ENCODE peak calls at places on chromosomes 3 and 15, in seven cellular contexts. B is astrocyte of the cerebellum; M is left ventricle myocardium inferior; X is CD8-positive, alpha-beta T cell; J is GM12864; N is hepatocyte; S is osteocyte. K is an unnamed sample.
A peak's percentile ranks its signal among the peaks of the same experiment; 100 is the strongest.

GRCh38 chr3:120163816-120164215 is 69.6 kb upstream of the GSK3B start:
- DNase-seq in B (no peak), M (no peak), X (no peak), J (no peak), N (peak; percentile 23), S (no peak), K (no peak)

GRCh38 chr15:67941643-67942315 is 101.9 kb upstream of the RNU6-1 start:
- DNase-seq in B (no peak), M (no peak), X (no peak), J (no peak), N (peak; percentile 74), S (no peak), K (no peak)

GRCh38 chr3:46405301-46406079 is 1.4 kb downstream of the CCR5AS start:
- DNase-seq in B (no peak), M (no peak), X (no peak), J (no peak), N (peak; percentile 71), S (no peak), K (no peak)

GRCh38 chr3:176987901-176988300 is 209.4 kb downstream of the TBL1XR1 start:
- DNase-seq in B (no peak), M (no peak), X (no peak), J (no peak), N (no peak), S (no peak), K (no peak)

GRCh38 chr3:162196964-162197363 is 700.4 kb downstream of the OTOL1 start:
- DNase-seq in B (no peak), M (no peak), X (no peak), J (no peak), N (no peak), S (no peak), K (no peak)

GRCh38 chr3:141239551-141240281 is 8.1 kb downstream of the PXYLP1 start:
- DNase-seq in B (no peak), M (no peak), X (no peak), J (no peak), N (no peak), S (peak; percentile 25), K (no peak)

GRCh38 chr3:184455991-184456390 is 76.1 kb downstream of the CHRD start:
- DNase-seq in B (no peak), M (no peak), X (no peak), J (no peak), N (no peak), S (no peak), K (no peak)

GRCh38 chr3:50154840-50155490 is at the start of gene SEMA3F:
- DNase-seq in B (no peak), M (peak; percentile 63), X (peak; percentile 46), J (peak; percentile 15), N (peak; percentile 87), S (no peak), K (no peak)

DNA sequence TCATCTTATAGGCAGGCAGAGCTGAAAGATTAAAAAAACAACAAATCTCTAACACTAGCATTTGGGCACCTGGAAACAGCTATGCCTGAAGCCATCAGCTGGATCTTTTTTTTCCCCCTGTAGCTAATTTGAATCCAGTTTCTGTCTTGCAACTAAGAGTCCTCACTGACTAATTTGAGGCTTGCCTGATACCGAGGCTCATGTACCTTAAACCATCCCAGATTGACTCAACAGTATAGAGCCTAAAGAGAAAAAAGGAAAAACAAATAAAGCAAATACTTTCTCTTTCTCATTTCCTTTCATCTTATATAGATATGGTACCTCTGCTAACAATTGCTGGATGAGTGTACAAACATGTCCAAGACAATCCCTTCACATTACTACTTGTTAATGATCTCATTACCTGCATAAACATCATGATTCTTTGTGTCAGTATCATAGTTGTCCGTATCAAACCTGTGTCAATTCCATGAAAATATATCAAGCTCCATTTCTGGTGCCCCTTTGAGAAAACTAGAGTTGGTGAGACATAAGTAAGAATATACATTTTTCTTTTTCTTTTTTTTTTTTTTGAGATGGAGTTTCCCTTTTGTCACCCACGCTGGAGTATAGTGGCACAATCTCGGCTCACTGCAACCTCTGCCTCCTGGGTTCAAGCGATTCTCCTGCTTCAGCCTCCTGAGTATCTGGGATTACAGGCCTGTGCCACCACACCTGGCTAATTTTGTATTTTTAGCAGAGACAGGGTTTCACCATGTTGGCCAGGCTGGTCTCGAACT is 43.1 kb downstream of the BHLHE40 start:
- DNase-seq in B (no peak), M (no peak), X (no peak), J (no peak), N (no peak), S (no peak), K (no peak)
- TF ChIP-seq CTCF in B (no peak), M (no peak), X (no peak), J (no peak), N (no peak), S (no peak), K (no peak)

GRCh38 chr3:12830785-12831581 is 10.4 kb downstream of the RPL32 start:
- DNase-seq in B (no peak), M (no peak), X (no peak), J (no peak), N (no peak), S (no peak), K (no peak)
- TF ChIP-seq CTCF in B (peak; percentile 9), M (peak; percentile 14), X (no peak), J (peak; percentile 32), N (no peak), S (peak; percentile 9), K (peak; percentile 2)

GRCh38 chr3:133464573-133464972 is 64.7 kb downstream of the BFSP2 start:
- DNase-seq in B (peak; percentile 42), M (no peak), X (no peak), J (no peak), N (no peak), S (no peak), K (no peak)
- TF ChIP-seq CTCF in B (peak; percentile 35), M (peak; percentile 40), X (no peak), J (no peak), N (no peak), S (peak; percentile 58), K (peak; percentile 52)

GRCh38 chr15:76313731-76314130 is 2.5 kb upstream of the ETFA start:
- DNase-seq in B (no peak), M (no peak), X (no peak), J (no peak), N (no peak), S (peak; percentile 70), K (no peak)
- TF ChIP-seq CTCF in B (no peak), M (no peak), X (no peak), J (no peak), N (no peak), S (no peak), K (no peak)

GRCh38 chr15:82040395-82040794 is 5.4 kb downstream of the MEX3B start:
- DNase-seq in B (no peak), M (no peak), X (no peak), J (no peak), N (no peak), S (no peak), K (no peak)
- TF ChIP-seq CTCF in B (no peak), M (no peak), X (no peak), J (no peak), N (no peak), S (no peak), K (no peak)

DNA sequence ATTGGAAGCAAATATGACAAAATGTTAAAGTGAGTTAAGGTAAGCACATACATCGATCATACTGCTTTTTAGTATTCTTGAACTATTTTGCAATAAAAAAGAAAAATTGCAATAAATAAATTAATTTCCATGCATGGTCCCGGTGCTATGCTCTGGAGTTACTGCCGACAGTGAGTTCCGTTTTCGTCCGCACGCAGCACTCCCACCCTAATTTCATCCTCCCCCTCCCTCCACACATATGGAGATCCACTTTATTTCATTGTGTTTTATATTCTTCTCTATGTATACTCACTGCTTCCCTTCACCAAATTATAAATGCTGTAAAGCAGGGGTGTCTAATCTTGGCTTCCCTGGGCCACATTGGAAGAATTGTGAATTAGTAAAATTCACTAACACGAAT is 247.3 kb downstream of the THSD4 start:
- DNase-seq in B (no peak), M (no peak), X (no peak), J (no peak), N (no peak), S (no peak), K (no peak)
- TF ChIP-seq CTCF in B (no peak), M (no peak), X (no peak), J (no peak), N (no peak), S (no peak), K (no peak)

DNA sequence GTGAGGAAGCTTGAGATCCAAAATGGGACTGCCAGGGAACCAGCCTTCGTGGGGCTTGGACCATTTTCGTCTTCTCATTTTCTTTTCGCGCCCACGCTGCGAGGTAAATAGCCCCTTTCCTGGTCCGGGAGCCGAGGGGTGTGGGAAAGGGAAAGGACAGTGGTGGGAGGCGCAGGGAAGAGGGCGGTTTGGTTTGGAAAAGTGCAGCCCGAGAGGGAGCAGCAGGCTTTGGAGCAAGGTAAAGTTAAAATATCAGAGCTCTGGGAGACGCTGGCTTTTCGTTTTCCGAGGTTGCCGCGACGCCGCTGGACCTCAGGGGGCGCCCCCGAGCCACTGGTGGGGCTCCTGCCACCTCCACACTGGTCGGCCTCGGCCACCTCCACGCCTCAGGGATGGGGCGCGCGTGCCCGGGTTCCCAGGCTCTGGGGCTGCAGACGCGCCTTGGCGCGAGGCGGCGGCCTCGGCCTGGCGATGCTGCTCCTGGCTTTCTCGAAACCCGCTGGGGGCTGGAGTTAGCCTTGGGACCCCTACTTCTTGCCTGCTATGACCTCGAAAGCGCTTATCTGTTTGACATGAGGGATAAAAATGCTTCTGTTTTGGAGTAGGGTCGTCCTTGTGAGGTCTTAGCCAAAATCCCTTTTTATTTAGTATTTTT is 3.2 kb downstream of the PTPRG start:
- DNase-seq in B (peak; percentile 33), M (peak; percentile 88), X (no peak), J (no peak), N (peak; percentile 90), S (peak; percentile 92), K (peak; percentile 52)
- TF ChIP-seq CTCF in B (peak; percentile 84), M (peak; percentile 93), X (no peak), J (peak; percentile 41), N (peak; percentile 87), S (peak; percentile 93), K (peak; percentile 84)

GRCh38 chr3:134923286-134923685 is 128.2 kb downstream of the EPHB1 start:
- DNase-seq in B (no peak), M (no peak), X (no peak), J (no peak), N (no peak), S (no peak), K (no peak)
- TF ChIP-seq CTCF in B (no peak), M (no peak), X (no peak), J (no peak), N (no peak), S (no peak), K (no peak)

GRCh38 chr3:194993896-194994295 is 277.1 kb downstream of the XXYLT1 start:
- DNase-seq in B (no peak), M (no peak), X (no peak), J (no peak), N (no peak), S (peak; percentile 68), K (no peak)
- TF ChIP-seq CTCF in B (no peak), M (no peak), X (no peak), J (no peak), N (no peak), S (no peak), K (no peak)